ENCODE peak calls at places on chromosomes 2 and 18, in five cellular contexts. T is fibroblast of pulmonary artery, K is NCI-H460, U is NAMALWA, Z is fibroblast of lung. V is an unnamed sample.

GRCh38 chr2:167750675-167751074 is 496.7 kb downstream of the STK39 start:
- DNase-seq in K (no peak), U (no peak), Z (no peak), T (no peak), V (no peak)

GRCh38 chr2:5070257-5070656 is 621.9 kb upstream of the SOX11 start:
- DNase-seq in U (no peak), Z (no peak), K (peak; percentile 49), T (no peak), V (no peak)

GRCh38 chr2:22382439-22383169 is 1002.4 kb upstream of the KLHL29 start:
- DNase-seq in K (no peak), U (no peak), T (no peak), Z (no peak), V (no peak)

GRCh38 chr18:48667276-48668254 is 128.7 kb downstream of the CTIF start:
- DNase-seq in Z (peak; percentile 43), K (no peak), T (no peak), U (peak; percentile 55), V (peak; percentile 20)

GRCh38 chr2:173589604-173590277 is 235.1 kb downstream of the CDCA7 start:
- DNase-seq in K (no peak), U (no peak), T (peak; percentile 13), Z (peak; percentile 13), V (no peak)

GRCh38 chr2:47208852-47209606 is 53.9 kb upstream of the STPG4 start:
- DNase-seq in T (peak; percentile 60), K (peak; percentile 36), Z (peak; percentile 70), U (no peak), V (no peak)

GRCh38 chr2:28394331-28394877 is 1.7 kb downstream of the FOSL2 start:
- DNase-seq in Z (peak; percentile 69), U (no peak), T (peak; percentile 65), K (no peak), V (no peak)

GRCh38 chr2:188811522-188811921 is 162.7 kb upstream of the COL3A1 start:
- DNase-seq in U (no peak), T (peak; percentile 79), Z (peak; percentile 97), K (no peak), V (no peak)

GRCh38 chr2:161423351-161424178 is 7.5 kb downstream of the TBR1 start:
- DNase-seq in U (no peak), K (no peak), T (no peak), Z (peak; percentile 21), V (no peak)

GRCh38 chr2:236034974-236035373 is 133.2 kb downstream of the GBX2 start:
- DNase-seq in K (no peak), T (no peak), Z (no peak), U (no peak), V (no peak)